ENCODE peak calls at places on chromosomes 5 and 9, in five cellular contexts. W is Peyer's patch, A is omental fat pad, C is epithelial cell of proximal tubule, B is psoas muscle. J is an unnamed sample.

GRCh38 chr5:133254803-133255202 is 203.0 kb downstream of the HSPA4 start:
- DNase-seq in W (no peak), A (no peak), C (no peak), B (no peak), J (no peak)

GRCh38 chr5:125199968-125200841 is 453.8 kb upstream of the ZNF608 start:
- DNase-seq in W (no peak), A (no peak), C (no peak), B (no peak), J (no peak)

GRCh38 chr5:120083851-120084615 is 380.1 kb upstream of the PRR16 start:
- DNase-seq in W (no peak), A (no peak), C (no peak), B (no peak), J (no peak)

GRCh38 chr5:138351517-138351916 is 968 bp upstream of the KDM3B start:
- DNase-seq in W (no peak), A (no peak), C (no peak), B (no peak), J (no peak)

GRCh38 chr9:83936523-83936922 is 15.3 kb upstream of the KIF27 start:
- DNase-seq in W (no peak), A (no peak), C (no peak), B (no peak), J (no peak)

GRCh38 chr5:33048315-33048714 is 337.2 kb downstream of the NPR3 start:
- DNase-seq in W (no peak), A (no peak), C (no peak), B (no peak), J (no peak)

GRCh38 chr5:152532714-152533113 is 127.6 kb upstream of the NMUR2 start:
- DNase-seq in W (no peak), A (no peak), C (peak), B (no peak), J (no peak)

GRCh38 chr5:107542831-107543231 is 127.9 kb downstream of the EFNA5 start:
- DNase-seq in W (peak), A (peak), C (no peak), B (peak), J (no peak)

GRCh38 chr5:159240301-159240870 is 22.7 kb upstream of the UBLCP1 start:
- DNase-seq in W (no peak), A (no peak), C (no peak), B (no peak), J (no peak)

GRCh38 chr5:94969174-94969573 is 315.7 kb downstream of the MCTP1 start:
- DNase-seq in W (no peak), A (no peak), C (no peak), B (no peak), J (no peak)

GRCh38 chr9:347667-348292 is 133.1 kb downstream of the DOCK8 start:
- DNase-seq in W (no peak), A (no peak), C (no peak), B (no peak), J (no peak)

GRCh38 chr9:114299286-114300152 is 23.4 kb upstream of the ORM1 start:
- DNase-seq in W (no peak), A (no peak), C (no peak), B (no peak), J (peak)

GRCh38 chr5:53355930-53356329 is 124.5 kb upstream of the FST start:
- DNase-seq in W (no peak), A (no peak), C (no peak), B (no peak), J (no peak)

GRCh38 chr5:154058055-154059038 is 19.6 kb downstream of the MFAP3 start:
- DNase-seq in W (no peak), A (no peak), C (no peak), B (no peak), J (no peak)

GRCh38 chr5:127446626-127447025 is 70.8 kb upstream of the PRRC1 start:
- DNase-seq in W (no peak), A (no peak), C (no peak), B (no peak), J (no peak)

GRCh38 chr9:107870221-107870620 is 380.7 kb upstream of the KLF4 start:
- DNase-seq in W (no peak), A (no peak), C (no peak), B (no peak), J (no peak)

GRCh38 chr9:124708633-124709032 is 62.5 kb downstream of the NR6A1 start:
- DNase-seq in W (no peak), A (no peak), C (no peak), B (no peak), J (no peak)

GRCh38 chr5:132890817-132891216 is 17.3 kb downstream of the LEAP2 start:
- DNase-seq in W (no peak), A (no peak), C (no peak), B (no peak), J (no peak)

GRCh38 chr5:140043508-140043872 is 391 bp upstream of the NRG2 start:
- DNase-seq in W (no peak), A (no peak), C (no peak), B (no peak), J (no peak)

GRCh38 chr5:10133830-10134229 is 115.9 kb downstream of the ATPSCKMT start:
- DNase-seq in W (no peak), A (no peak), C (no peak), B (no peak), J (no peak)

GRCh38 chr5:82031220-82032119 is 59.6 kb downstream of the ATG10 start:
- DNase-seq in W (no peak), A (no peak), C (no peak), B (no peak), J (no peak)

GRCh38 chr5:95530441-95530840 is 24.3 kb downstream of the SKIC3 start:
- DNase-seq in W (no peak), A (no peak), C (peak), B (no peak), J (no peak)

GRCh38 chr5:110653231-110653970 is 73.1 kb downstream of the TMEM232 start:
- DNase-seq in W (no peak), A (no peak), C (no peak), B (no peak), J (no peak)

GRCh38 chr9:122420315-122420714 is 49.5 kb downstream of the PTGS1 start:
- DNase-seq in W (no peak), A (no peak), C (no peak), B (no peak), J (no peak)

GRCh38 chr5:10064546-10065215 is 185.0 kb downstream of the ATPSCKMT start:
- DNase-seq in W (no peak), A (no peak), C (no peak), B (no peak), J (no peak)

GRCh38 chr9:104748359-104749031 is 1.0 kb downstream of the NIPSNAP3A start:
- DNase-seq in W (no peak), A (no peak), C (no peak), B (no peak), J (no peak)

GRCh38 chr5:172785429-172786088 is 14.6 kb upstream of the DUSP1 start:
- DNase-seq in W (no peak), A (no peak), C (no peak), B (no peak), J (no peak)

GRCh38 chr5:82517544-82517943 is 239.4 kb upstream of the RPS23 start:
- DNase-seq in W (no peak), A (no peak), C (no peak), B (no peak), J (no peak)

GRCh38 chr5:154375331-154376008 is 70.3 kb upstream of the SAP30L start:
- DNase-seq in W (no peak), A (no peak), C (no peak), B (no peak), J (no peak)

GRCh38 chr5:135319458-135319857 is 79.6 kb downstream of the MACROH2A1 start:
- DNase-seq in W (no peak), A (no peak), C (no peak), B (no peak), J (no peak)

GRCh38 chr5:69099302-69099701 is 5.5 kb downstream of the SLC30A5 start:
- DNase-seq in W (no peak), A (no peak), C (no peak), B (no peak), J (no peak)

GRCh38 chr9:94867842-94868312 is 141.4 kb downstream of the AOPEP start:
- DNase-seq in W (no peak), A (no peak), C (peak), B (no peak), J (no peak)

GRCh38 chr5:147393866-147394265 is 116.0 kb downstream of the DPYSL3 start:
- DNase-seq in W (no peak), A (no peak), C (no peak), B (no peak), J (no peak)

GRCh38 chr9:131986576-131986975 is 93.1 kb downstream of the MED27 start:
- DNase-seq in W (no peak), A (no peak), C (no peak), B (no peak), J (no peak)

DNA sequence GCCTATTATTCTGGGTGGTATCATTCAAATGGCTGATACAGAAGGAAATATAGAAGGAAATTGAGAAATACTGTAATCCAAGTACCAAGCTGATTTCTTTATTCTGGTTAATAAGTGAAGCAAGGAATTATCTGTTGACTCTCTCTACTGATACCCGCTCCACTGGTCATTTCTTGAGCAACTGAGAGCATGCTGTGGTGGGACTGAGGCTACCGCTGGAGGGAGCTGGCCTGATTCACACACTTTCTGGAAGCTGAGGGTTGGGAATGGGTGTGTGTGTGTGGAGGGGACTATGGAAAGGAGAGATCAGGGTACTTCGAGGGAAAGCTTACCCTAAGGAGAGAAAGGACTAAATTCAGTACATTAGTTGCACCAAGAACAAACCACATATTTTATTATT is 104.1 kb downstream of the UGCG start:
- DNase-seq in W (no peak), A (no peak), C (peak), B (no peak), J (no peak)
- TF ChIP-seq CTCF in W (no peak), A (no peak), C (peak), B (no peak), J (no peak)

GRCh38 chr5:75265731-75266130 is 29.1 kb upstream of the ANKRD31 start:
- DNase-seq in W (no peak), A (no peak), C (peak), B (no peak), J (no peak)
- TF ChIP-seq CTCF in W (peak), A (no peak), C (peak), B (peak), J (peak)

GRCh38 chr5:80125022-80125961 is 90.1 kb downstream of the THBS4 start:
- DNase-seq in W (no peak), A (no peak), C (no peak), B (no peak), J (no peak)

GRCh38 chr5:80127037-80127642 is 92.0 kb downstream of the THBS4 start:
- DNase-seq in W (no peak), A (no peak), C (no peak), B (no peak), J (no peak)

GRCh38 chr5:80124519-80124918 is 89.4 kb downstream of the THBS4 start:
- DNase-seq in W (no peak), A (no peak), C (no peak), B (no peak), J (no peak)

GRCh38 chr5:80124111-80124510 is 89.0 kb downstream of the THBS4 start:
- DNase-seq in W (no peak), A (no peak), C (no peak), B (no peak), J (no peak)

DNA sequence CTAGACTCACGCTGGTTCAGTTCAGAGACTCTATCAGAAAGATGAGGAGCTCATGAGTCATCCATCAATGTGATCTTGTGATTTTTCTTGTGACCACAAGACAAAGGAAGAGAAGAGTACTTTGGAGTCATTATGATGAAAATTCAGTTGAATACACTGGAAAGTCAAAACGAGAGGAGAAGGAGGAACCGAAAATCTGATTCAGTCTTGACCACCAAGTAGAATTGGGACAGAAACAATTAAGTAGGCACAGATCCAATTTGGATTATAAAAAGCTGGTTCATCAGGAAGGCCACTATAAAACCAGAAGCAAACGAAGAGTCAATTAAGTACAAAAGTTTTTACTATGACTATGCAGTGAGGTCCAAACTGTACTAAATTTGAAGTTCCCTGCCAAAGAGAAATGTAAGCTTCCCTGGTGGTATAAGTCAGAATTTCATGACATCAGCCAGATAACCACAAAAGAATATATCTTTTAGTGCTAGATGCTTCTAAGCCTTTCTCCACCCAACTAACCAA is 90.9 kb downstream of the THBS4 start:
- DNase-seq in W (no peak), A (no peak), C (peak), B (no peak), J (no peak)
- TF ChIP-seq CTCF in W (no peak), A (no peak), C (no peak), B (no peak), J (no peak)

GRCh38 chr5:36770125-36770524 is 106.4 kb upstream of the NIPBL start:
- DNase-seq in W (no peak), A (no peak), C (no peak), B (no peak), J (no peak)
- TF ChIP-seq CTCF in W (no peak), A (no peak), C (no peak), B (no peak), J (no peak)

GRCh38 chr5:116032094-116032517 is at the start of gene ARL14EPL:
- DNase-seq in W (no peak), A (peak), C (peak), B (peak), J (no peak)
- TF ChIP-seq CTCF in W (no peak), A (no peak), C (peak), B (peak), J (no peak)

GRCh38 chr5:149900390-149900789 is 44.2 kb downstream of the PDE6A start:
- DNase-seq in W (no peak), A (no peak), C (no peak), B (no peak), J (no peak)

GRCh38 chr5:149904293-149904886 is 40.2 kb downstream of the PDE6A start:
- DNase-seq in W (no peak), A (no peak), C (no peak), B (no peak), J (no peak)

GRCh38 chr5:149903441-149903840 is 41.2 kb downstream of the PDE6A start:
- DNase-seq in W (no peak), A (no peak), C (no peak), B (no peak), J (no peak)

GRCh38 chr5:149901511-149901910 is 43.1 kb downstream of the PDE6A start:
- DNase-seq in W (no peak), A (no peak), C (no peak), B (no peak), J (no peak)

GRCh38 chr5:149902177-149902576 is 42.4 kb downstream of the PDE6A start:
- DNase-seq in W (no peak), A (no peak), C (no peak), B (no peak), J (no peak)
- TF ChIP-seq CTCF in W (no peak), A (no peak), C (peak), B (no peak), J (no peak)

GRCh38 chr9:30609713-30610112 is 1774.7 kb upstream of the ACO1 start:
- DNase-seq in W (no peak), A (no peak), C (no peak), B (no peak), J (no peak)
- TF ChIP-seq CTCF in W (no peak), A (no peak), C (no peak), B (no peak), J (no peak)

DNA sequence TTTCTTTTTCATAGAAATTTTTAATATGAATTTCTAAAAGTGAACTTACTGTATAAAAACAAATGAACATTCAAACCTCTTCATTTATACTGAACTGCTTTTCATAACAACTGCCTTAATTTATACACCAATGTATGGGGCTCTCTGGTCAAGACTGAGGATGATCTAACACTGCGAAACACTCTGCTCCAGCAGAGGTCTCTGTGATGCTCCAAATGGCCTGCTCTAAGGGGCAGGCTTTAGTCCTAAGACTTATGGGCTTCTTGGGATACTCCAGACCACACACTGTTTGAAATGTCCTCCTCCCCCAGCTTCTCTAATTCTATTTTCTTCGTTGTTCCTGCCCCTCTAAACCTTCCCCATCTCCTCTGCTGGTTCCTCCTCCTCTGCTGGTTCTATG is 58.5 kb downstream of the LIFR start:
- DNase-seq in W (no peak), A (no peak), C (no peak), B (no peak), J (no peak)
- TF ChIP-seq CTCF in W (no peak), A (no peak), C (peak), B (peak), J (no peak)

DNA sequence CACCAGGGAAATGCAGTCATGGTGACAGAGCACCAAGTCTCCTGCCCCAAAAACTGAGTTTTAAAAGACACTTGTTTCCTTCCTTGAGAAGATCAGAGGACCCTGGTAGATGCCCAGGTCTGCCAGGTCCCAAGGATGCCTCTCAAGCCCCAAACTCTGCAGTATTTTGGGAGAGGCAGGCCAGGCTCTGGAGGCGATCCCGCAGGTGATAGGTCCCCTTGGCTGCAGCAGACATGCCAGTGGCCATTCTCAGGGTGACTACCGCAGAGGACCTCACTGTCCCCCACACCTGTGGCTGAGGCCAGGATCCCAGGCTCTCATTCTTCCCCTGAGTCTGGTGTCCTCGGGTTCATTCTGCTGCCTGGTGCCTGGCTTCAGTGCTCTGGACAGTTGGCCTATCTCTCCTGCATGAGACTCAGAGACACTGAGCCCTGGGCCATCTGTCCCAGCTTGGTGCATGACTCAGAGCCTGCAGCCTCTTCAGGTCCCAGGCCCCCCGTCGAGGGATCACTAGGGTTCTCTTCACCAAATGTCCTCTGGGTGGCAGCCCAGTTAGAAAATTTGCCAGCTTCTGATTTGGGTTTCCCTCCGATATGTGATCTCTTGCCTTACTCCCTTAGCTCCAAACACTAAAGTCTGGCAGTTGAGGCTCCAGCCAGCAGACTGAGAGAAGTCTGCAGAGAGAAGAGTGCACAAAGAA is 59.7 kb upstream of the GARNL3 start:
- DNase-seq in W (no peak), A (no peak), C (no peak), B (peak), J (no peak)
- TF ChIP-seq CTCF in W (no peak), A (no peak), C (no peak), B (peak), J (no peak)

GRCh38 chr5:31492824-31493223 is 39.1 kb downstream of the DROSHA start:
- DNase-seq in W (no peak), A (no peak), C (no peak), B (no peak), J (no peak)

GRCh38 chr5:31481531-31481930 is 50.4 kb downstream of the DROSHA start:
- DNase-seq in W (no peak), A (no peak), C (no peak), B (no peak), J (no peak)

GRCh38 chr5:31485376-31486207 is 46.3 kb downstream of the DROSHA start:
- DNase-seq in W (no peak), A (no peak), C (no peak), B (no peak), J (no peak)

DNA sequence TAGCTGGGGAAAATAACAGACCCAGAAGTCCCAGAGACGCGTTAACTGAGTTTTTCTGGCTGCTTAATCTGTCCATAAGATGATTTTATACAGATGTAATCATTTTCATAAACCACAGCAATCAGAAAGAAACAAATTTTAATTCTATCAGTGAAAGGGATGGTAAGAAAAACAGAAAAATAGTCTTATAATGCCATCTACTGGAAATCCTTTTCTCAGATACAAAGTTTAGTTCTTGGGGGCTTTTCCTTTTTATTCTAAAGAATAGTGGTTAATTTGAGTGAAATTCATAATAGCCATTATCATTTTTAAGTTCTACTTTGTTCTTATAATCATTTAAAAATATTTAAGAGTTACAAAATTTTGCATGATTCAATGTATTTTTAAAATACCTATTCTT is 44.4 kb downstream of the DROSHA start:
- DNase-seq in W (no peak), A (no peak), C (no peak), B (no peak), J (no peak)
- TF ChIP-seq CTCF in W (no peak), A (no peak), C (no peak), B (no peak), J (no peak)

J was measured in CD4-positive, alpha-beta T cell.